ENCODE peak calls at places on chromosomes 11 and 22, in five cellular contexts. One of them, this sample, is unnamed.

GRCh38 chr11:12535321-12535720 is 138.9 kb upstream of the TEAD1 start:
- DNase-seq in psoas muscle: no peak
- DNase-seq in NT2/D1: no peak
- DNase-seq in colonic mucosa: no peak
- DNase-seq in activated CD4-positive, alpha-beta T cell treated with anti-CD3 and anti-CD28 coated beads, Interleukin-2, amount 50 U/mL, for 48 hours: no peak
- DNase-seq in this sample: no peak

GRCh38 chr11:133579165-133580031 is 47.1 kb upstream of the OPCML start:
- DNase-seq in psoas muscle: no peak
- DNase-seq in NT2/D1: no peak
- DNase-seq in colonic mucosa: no peak
- DNase-seq in activated CD4-positive, alpha-beta T cell treated with anti-CD3 and anti-CD28 coated beads, Interleukin-2, amount 50 U/mL, for 48 hours: no peak
- DNase-seq in this sample: no peak

GRCh38 chr22:31084811-31085492 is 3.8 kb downstream of the SMTN start:
- DNase-seq in psoas muscle: peak; percentile 91
- DNase-seq in NT2/D1: peak; percentile 65
- DNase-seq in colonic mucosa: peak; percentile 89
- DNase-seq in activated CD4-positive, alpha-beta T cell treated with anti-CD3 and anti-CD28 coated beads, Interleukin-2, amount 50 U/mL, for 48 hours: peak; percentile 88
- DNase-seq in this sample: peak; percentile 92

GRCh38 chr11:134640971-134641968 is 229.2 kb upstream of the B3GAT1 start:
- DNase-seq in psoas muscle: no peak
- DNase-seq in NT2/D1: no peak
- DNase-seq in colonic mucosa: no peak
- DNase-seq in activated CD4-positive, alpha-beta T cell treated with anti-CD3 and anti-CD28 coated beads, Interleukin-2, amount 50 U/mL, for 48 hours: no peak
- DNase-seq in this sample: no peak

GRCh38 chr22:44430716-44431115 is 67.3 kb downstream of the RTL6 start:
- DNase-seq in psoas muscle: no peak
- DNase-seq in NT2/D1: no peak
- DNase-seq in colonic mucosa: no peak
- DNase-seq in activated CD4-positive, alpha-beta T cell treated with anti-CD3 and anti-CD28 coated beads, Interleukin-2, amount 50 U/mL, for 48 hours: no peak
- DNase-seq in this sample: no peak

GRCh38 chr11:57513446-57513795 is 2.1 kb downstream of the SLC43A1 start:
- DNase-seq in psoas muscle: no peak
- DNase-seq in NT2/D1: no peak
- DNase-seq in colonic mucosa: no peak
- DNase-seq in activated CD4-positive, alpha-beta T cell treated with anti-CD3 and anti-CD28 coated beads, Interleukin-2, amount 50 U/mL, for 48 hours: no peak
- DNase-seq in this sample: no peak

GRCh38 chr11:65436412-65437032 is 13.9 kb downstream of the NEAT1 start:
- DNase-seq in psoas muscle: no peak
- DNase-seq in NT2/D1: no peak
- DNase-seq in colonic mucosa: peak; percentile 29
- DNase-seq in activated CD4-positive, alpha-beta T cell treated with anti-CD3 and anti-CD28 coated beads, Interleukin-2, amount 50 U/mL, for 48 hours: no peak
- DNase-seq in this sample: no peak

GRCh38 chr11:11141019-11141418 is 212.0 kb downstream of the CSNK2A3 start:
- DNase-seq in psoas muscle: no peak
- DNase-seq in NT2/D1: no peak
- DNase-seq in colonic mucosa: no peak
- DNase-seq in activated CD4-positive, alpha-beta T cell treated with anti-CD3 and anti-CD28 coated beads, Interleukin-2, amount 50 U/mL, for 48 hours: no peak
- DNase-seq in this sample: no peak

GRCh38 chr22:37195921-37196320 is 7.9 kb upstream of the C1QTNF6 start:
- DNase-seq in psoas muscle: no peak
- DNase-seq in NT2/D1: no peak
- DNase-seq in colonic mucosa: no peak
- DNase-seq in activated CD4-positive, alpha-beta T cell treated with anti-CD3 and anti-CD28 coated beads, Interleukin-2, amount 50 U/mL, for 48 hours: no peak
- DNase-seq in this sample: no peak

GRCh38 chr11:44960200-44960845 is 9.6 kb upstream of the TP53I11 start:
- DNase-seq in psoas muscle: no peak
- DNase-seq in NT2/D1: no peak
- DNase-seq in colonic mucosa: no peak
- DNase-seq in activated CD4-positive, alpha-beta T cell treated with anti-CD3 and anti-CD28 coated beads, Interleukin-2, amount 50 U/mL, for 48 hours: no peak
- DNase-seq in this sample: no peak

GRCh38 chr11:65558785-65559509 is 788 bp upstream of the LTBP3 start:
- DNase-seq in psoas muscle: peak; percentile 78
- DNase-seq in NT2/D1: no peak
- DNase-seq in colonic mucosa: peak; percentile 48
- DNase-seq in activated CD4-positive, alpha-beta T cell treated with anti-CD3 and anti-CD28 coated beads, Interleukin-2, amount 50 U/mL, for 48 hours: no peak
- DNase-seq in this sample: no peak

GRCh38 chr11:45144126-45145082 is 2.0 kb upstream of the PRDM11 start:
- DNase-seq in psoas muscle: no peak
- DNase-seq in NT2/D1: no peak
- DNase-seq in colonic mucosa: peak; percentile 13
- DNase-seq in activated CD4-positive, alpha-beta T cell treated with anti-CD3 and anti-CD28 coated beads, Interleukin-2, amount 50 U/mL, for 48 hours: no peak
- DNase-seq in this sample: no peak

GRCh38 chr22:40487663-40488249 is 117.4 kb downstream of the SGSM3 start:
- DNase-seq in psoas muscle: no peak
- DNase-seq in NT2/D1: no peak
- DNase-seq in colonic mucosa: no peak
- DNase-seq in activated CD4-positive, alpha-beta T cell treated with anti-CD3 and anti-CD28 coated beads, Interleukin-2, amount 50 U/mL, for 48 hours: no peak
- DNase-seq in this sample: no peak

GRCh38 chr11:61118406-61118805 is 16.1 kb downstream of the CD5 start:
- DNase-seq in psoas muscle: no peak
- DNase-seq in NT2/D1: no peak
- DNase-seq in colonic mucosa: no peak
- DNase-seq in activated CD4-positive, alpha-beta T cell treated with anti-CD3 and anti-CD28 coated beads, Interleukin-2, amount 50 U/mL, for 48 hours: no peak
- DNase-seq in this sample: no peak

GRCh38 chr11:72764503-72764902 is 12.3 kb upstream of the ARAP1 start:
- DNase-seq in psoas muscle: no peak
- DNase-seq in NT2/D1: no peak
- DNase-seq in colonic mucosa: peak; percentile 82
- DNase-seq in activated CD4-positive, alpha-beta T cell treated with anti-CD3 and anti-CD28 coated beads, Interleukin-2, amount 50 U/mL, for 48 hours: no peak
- DNase-seq in this sample: peak; percentile 85

GRCh38 chr22:39593061-39593930 is 22.7 kb downstream of the CACNA1I start:
- DNase-seq in psoas muscle: no peak
- DNase-seq in NT2/D1: no peak
- DNase-seq in colonic mucosa: no peak
- DNase-seq in activated CD4-positive, alpha-beta T cell treated with anti-CD3 and anti-CD28 coated beads, Interleukin-2, amount 50 U/mL, for 48 hours: no peak
- DNase-seq in this sample: no peak

GRCh38 chr22:39318507-39319283 is 728 bp downstream of the RPL3 start:
- DNase-seq in psoas muscle: no peak
- DNase-seq in NT2/D1: no peak
- DNase-seq in colonic mucosa: no peak
- DNase-seq in activated CD4-positive, alpha-beta T cell treated with anti-CD3 and anti-CD28 coated beads, Interleukin-2, amount 50 U/mL, for 48 hours: no peak
- DNase-seq in this sample: no peak

GRCh38 chr11:9002920-9003572 is 755 bp downstream of the NRIP3 start:
- DNase-seq in psoas muscle: no peak
- DNase-seq in NT2/D1: no peak
- DNase-seq in colonic mucosa: no peak
- DNase-seq in activated CD4-positive, alpha-beta T cell treated with anti-CD3 and anti-CD28 coated beads, Interleukin-2, amount 50 U/mL, for 48 hours: peak; percentile 13
- DNase-seq in this sample: no peak

GRCh38 chr11:16154715-16155396 is 201.5 kb downstream of the SOX6 start:
- DNase-seq in psoas muscle: no peak
- DNase-seq in NT2/D1: no peak
- DNase-seq in colonic mucosa: no peak
- DNase-seq in activated CD4-positive, alpha-beta T cell treated with anti-CD3 and anti-CD28 coated beads, Interleukin-2, amount 50 U/mL, for 48 hours: no peak
- DNase-seq in this sample: no peak

GRCh38 chr11:13184295-13184794 is 93.2 kb upstream of the BMAL1 start:
- DNase-seq in psoas muscle: no peak
- DNase-seq in NT2/D1: no peak
- DNase-seq in colonic mucosa: no peak
- DNase-seq in activated CD4-positive, alpha-beta T cell treated with anti-CD3 and anti-CD28 coated beads, Interleukin-2, amount 50 U/mL, for 48 hours: no peak
- DNase-seq in this sample: no peak

GRCh38 chr11:70661763-70662501 is 263.6 kb downstream of the CTTN start:
- DNase-seq in psoas muscle: no peak
- DNase-seq in NT2/D1: peak; percentile 39
- DNase-seq in colonic mucosa: no peak
- DNase-seq in activated CD4-positive, alpha-beta T cell treated with anti-CD3 and anti-CD28 coated beads, Interleukin-2, amount 50 U/mL, for 48 hours: no peak
- DNase-seq in this sample: no peak